ENCODE peak calls at places on chromosomes 12 and 14, in six cellular contexts. O is uterus, T is osteoblast, R is lung, I is T-cell, Y is sciatic nerve. X is an unnamed sample.

GRCh38 chr12:71201136-71201679 is 43.4 kb upstream of the TSPAN8 start:
- DNase-seq in O (no peak), T (no peak), R (no peak), I (no peak), Y (no peak), X (no peak)

GRCh38 chr12:613996-614726 is 49.1 kb downstream of the NINJ2 start:
- DNase-seq in O (no peak), T (no peak), R (no peak), I (peak), Y (no peak), X (no peak)

GRCh38 chr12:68334136-68334535 is 2.0 kb upstream of the MDM1 start:
- DNase-seq in O (no peak), T (peak), R (no peak), I (no peak), Y (no peak), X (no peak)

GRCh38 chr14:53881161-53881846 is 75.3 kb downstream of the BMP4 start:
- DNase-seq in O (no peak), T (no peak), R (no peak), I (no peak), Y (no peak), X (no peak)

GRCh38 chr12:54853933-54854538 is at the start of gene MUCL1:
- DNase-seq in O (no peak), T (peak), R (peak), I (peak), Y (peak), X (peak)

GRCh38 chr12:62703011-62703380 is 232.0 kb downstream of the PPM1H start:
- DNase-seq in O (no peak), T (no peak), R (no peak), I (no peak), Y (no peak), X (no peak)

GRCh38 chr14:79337761-79338160 is 873.5 kb downstream of the DIO2 start:
- DNase-seq in O (no peak), T (no peak), R (no peak), I (no peak), Y (no peak), X (no peak)

GRCh38 chr12:65330341-65330740 is 51.9 kb downstream of the MSRB3 start:
- DNase-seq in O (no peak), T (peak), R (no peak), I (no peak), Y (no peak), X (no peak)

GRCh38 chr12:126483145-126484068 is 1418.2 kb downstream of the AACS start:
- DNase-seq in O (peak), T (peak), R (no peak), I (no peak), Y (no peak), X (no peak)

GRCh38 chr12:40446385-40446784 is 221.6 kb downstream of the LRRK2 start:
- DNase-seq in O (no peak), T (peak), R (no peak), I (no peak), Y (no peak), X (no peak)

GRCh38 chr12:69136931-69137613 is 102.3 kb upstream of the CPSF6 start:
- DNase-seq in O (no peak), T (no peak), R (peak), I (no peak), Y (no peak), X (no peak)

GRCh38 chr12:12811343-12811742 is 1.8 kb upstream of the DDX47 start:
- DNase-seq in O (no peak), T (no peak), R (no peak), I (no peak), Y (no peak), X (no peak)

GRCh38 chr12:54033980-54034783 is 1.3 kb downstream of the HOXC5 start:
- DNase-seq in O (no peak), T (peak), R (no peak), I (no peak), Y (no peak), X (no peak)

GRCh38 chr12:68074294-68075027 is 85.1 kb downstream of the IFNG start:
- DNase-seq in O (no peak), T (no peak), R (no peak), I (no peak), Y (no peak), X (no peak)

GRCh38 chr14:33484264-33484663 is 466.6 kb downstream of the EGLN3 start:
- DNase-seq in O (no peak), T (no peak), R (no peak), I (no peak), Y (no peak), X (no peak)

GRCh38 chr14:22163051-22163450 is 426.0 kb downstream of the DAD1 start:
- DNase-seq in O (no peak), T (no peak), R (no peak), I (no peak), Y (no peak), X (no peak)

GRCh38 chr14:100443643-100444042 is 120.5 kb downstream of the SLC25A47 start:
- DNase-seq in O (no peak), T (peak), R (no peak), I (no peak), Y (no peak), X (no peak)

GRCh38 chr12:77377116-77377515 is 311.7 kb upstream of the E2F7 start:
- DNase-seq in O (no peak), T (no peak), R (no peak), I (no peak), Y (no peak), X (no peak)

GRCh38 chr12:111398530-111398929 is 7.2 kb upstream of the SH2B3 start:
- DNase-seq in O (no peak), T (peak), R (no peak), I (no peak), Y (no peak), X (no peak)

GRCh38 chr14:88993946-88994345 is 169.5 kb downstream of the TTC8 start:
- DNase-seq in O (no peak), T (peak), R (no peak), I (no peak), Y (no peak), X (no peak)

GRCh38 chr12:32377344-32378000 is 21.9 kb upstream of the FGD4 start:
- DNase-seq in O (no peak), T (no peak), R (no peak), I (no peak), Y (no peak), X (no peak)

GRCh38 chr14:100560471-100560870 is 26.7 kb downstream of the BEGAIN start:
- DNase-seq in O (no peak), T (no peak), R (no peak), I (no peak), Y (no peak), X (no peak)

GRCh38 chr12:18753481-18754117 is 15.7 kb downstream of the CAPZA3 start:
- DNase-seq in O (no peak), T (no peak), R (no peak), I (no peak), Y (no peak), X (no peak)

GRCh38 chr12:32125455-32126084 is 18.9 kb downstream of the BICD1 start:
- DNase-seq in O (no peak), T (peak), R (no peak), I (no peak), Y (no peak), X (no peak)